ENCODE peak calls at places on chromosomes 6 and 20, in nine cellular contexts. G, M, P, E, A, Q, H, O and C are unnamed samples.

GRCh38 chr6:112717856-112718255 is 370.7 kb downstream of the RFPL4B start:
- DNase-seq in H (no peak), M (no peak), Q (no peak), P (no peak), E (peak), O (no peak), A (no peak), G (no peak), C (no peak)

GRCh38 chr6:4460595-4461475 is 315.4 kb upstream of the CDYL start:
- DNase-seq in H (peak), A (no peak), E (peak), P (peak), Q (peak), O (peak), G (peak), M (no peak), C (peak)

GRCh38 chr20:25399038-25399430 is 8.4 kb upstream of the ABHD12 start:
- DNase-seq in P (peak), Q (peak), G (no peak), E (peak), H (peak), A (peak), O (peak), M (peak), C (peak)

GRCh38 chr20:33846291-33846916 is 35.3 kb downstream of the CHMP4B start:
- DNase-seq in H (peak), A (no peak), Q (peak), E (peak), O (no peak), P (no peak), M (no peak), G (no peak), C (no peak)

GRCh38 chr6:149306967-149307366 is 10.5 kb upstream of the TAB2 start:
- DNase-seq in M (no peak), P (no peak), O (no peak), G (no peak), E (peak), A (peak), H (peak), Q (no peak), C (no peak)

GRCh38 chr6:143007626-143008025 is 53.1 kb upstream of the AIG1 start:
- DNase-seq in M (no peak), O (no peak), H (no peak), P (no peak), G (no peak), Q (no peak), E (no peak), A (no peak), C (no peak)

GRCh38 chr6:142953373-142954273 is 8.6 kb upstream of the HIVEP2 start:
- DNase-seq in H (no peak), Q (no peak), A (no peak), E (no peak), P (no peak), M (peak), G (no peak), O (no peak), C (no peak)

GRCh38 chr20:37723668-37724067 is 29.8 kb downstream of the CTNNBL1 start:
- DNase-seq in A (no peak), O (no peak), Q (no peak), P (no peak), H (no peak), E (no peak), G (no peak), M (no peak), C (no peak)

GRCh38 chr6:106688177-106688951 is 59.0 kb downstream of the QRSL1 start:
- DNase-seq in A (no peak), H (no peak), G (no peak), E (no peak), P (no peak), M (no peak), Q (no peak), O (no peak), C (no peak)

GRCh38 chr6:52843600-52843999 is 3.0 kb upstream of the GSTA5 start:
- DNase-seq in A (no peak), P (no peak), M (no peak), H (no peak), O (no peak), G (no peak), E (no peak), Q (no peak), C (no peak)

GRCh38 chr6:143055213-143055612 is 5.5 kb upstream of the AIG1 start:
- DNase-seq in A (no peak), H (no peak), G (no peak), P (no peak), Q (no peak), E (no peak), M (no peak), O (no peak), C (no peak)

GRCh38 chr6:152603911-152604310 is 33.3 kb downstream of the SYNE1 start:
- DNase-seq in A (no peak), G (no peak), E (no peak), H (no peak), O (no peak), Q (no peak), P (no peak), M (no peak), C (no peak)

GRCh38 chr6:81683928-81684327 is 68.6 kb downstream of the TENT5A start:
- DNase-seq in H (peak), P (no peak), E (peak), M (no peak), O (no peak), A (no peak), G (no peak), Q (no peak), C (peak)

GRCh38 chr6:138805431-138805830 is 9.5 kb downstream of the ECT2L start:
- DNase-seq in G (no peak), H (peak), Q (no peak), A (no peak), P (no peak), E (peak), O (no peak), M (no peak), C (no peak)

GRCh38 chr20:25360631-25361286 is 29.9 kb downstream of the ABHD12 start:
- DNase-seq in P (no peak), H (peak), E (peak), A (peak), G (no peak), O (no peak), M (no peak), Q (no peak), C (no peak)

GRCh38 chr6:26336355-26337198 is 28.4 kb upstream of the BTN3A2 start:
- DNase-seq in G (no peak), H (peak), P (no peak), Q (no peak), E (peak), A (peak), M (no peak), O (peak), C (peak)

GRCh38 chr6:167896648-167897047 is 69.9 kb downstream of the AFDN start:
- DNase-seq in Q (no peak), E (no peak), A (no peak), O (no peak), P (no peak), G (no peak), H (no peak), M (no peak), C (no peak)

GRCh38 chr6:29730575-29731126 is 7.4 kb downstream of the HLA-F start:
- DNase-seq in H (no peak), Q (no peak), A (no peak), P (no peak), G (no peak), M (no peak), O (no peak), E (no peak), C (no peak)

GRCh38 chr20:1894471-1894950 is 696 bp upstream of the SIRPA start:
- DNase-seq in P (peak), H (peak), A (peak), E (peak), M (no peak), O (peak), G (peak), Q (peak), C (no peak)

GRCh38 chr6:106870069-106870468 is 104.5 kb downstream of the CD24 start:
- DNase-seq in M (no peak), H (peak), O (no peak), G (no peak), E (peak), A (no peak), Q (no peak), P (no peak), C (peak)

DNA sequence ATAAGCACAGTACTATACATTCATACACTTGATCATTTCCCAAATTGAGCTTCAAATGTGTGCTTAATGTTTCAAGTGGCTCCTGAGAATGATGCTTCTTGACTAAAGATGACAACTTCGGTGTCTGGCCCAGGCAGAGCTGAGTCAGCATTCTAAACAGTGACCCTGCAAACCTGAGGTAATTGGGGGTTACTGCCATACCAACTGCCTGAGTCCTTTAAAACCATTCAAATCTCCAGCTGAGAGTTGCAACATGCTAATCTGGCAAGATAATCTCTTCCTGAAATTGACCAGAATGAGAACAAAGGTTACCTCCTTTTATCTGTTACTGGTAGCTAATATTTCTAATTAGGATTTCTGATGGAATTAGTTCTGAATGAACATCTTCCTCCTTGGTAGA is 8.2 kb downstream of the BACH2 start:
- DNase-seq in E (peak), Q (no peak), G (no peak), A (peak), M (no peak), O (no peak), P (no peak), H (peak), C (no peak)
- H3K4me3 ChIP-seq in E (no peak), Q (no peak), G (no peak), A (no peak), M (no peak), O (peak), P (no peak), H (no peak), C (no peak)

GRCh38 chr6:125867483-125867935 is 76.7 kb downstream of the NCOA7 start:
- DNase-seq in E (peak), M (no peak), H (peak), P (no peak), O (peak), Q (no peak), A (peak), G (no peak), C (peak)
- H3K4me3 ChIP-seq in E (no peak), M (no peak), H (no peak), P (no peak), O (no peak), Q (no peak), A (no peak), G (no peak), C (no peak)

GRCh38 chr20:43514062-43514971 is 6.8 kb downstream of the L3MBTL1 start:
- DNase-seq in M (peak), G (peak), A (peak), P (peak), O (peak), Q (peak), E (peak), H (peak), C (peak)
- H3K4me3 ChIP-seq in M (peak), G (no peak), A (peak), P (peak), O (peak), Q (peak), E (peak), H (peak), C (peak)

GRCh38 chr6:12265795-12266194 is 24.4 kb upstream of the EDN1 start:
- DNase-seq in A (peak), Q (no peak), O (no peak), E (peak), M (no peak), H (peak), G (no peak), P (no peak), C (peak)
- H3K4me3 ChIP-seq in A (peak), Q (no peak), O (no peak), E (no peak), M (no peak), H (no peak), G (no peak), P (no peak), C (no peak)